ENCODE peak calls at places on chromosome 5, in five cellular contexts. L is naive thymus-derived CD4-positive, alpha-beta T cell; G is tibial nerve; Y is fibroblast of pulmonary artery; O is mammary epithelial cell. N is an unnamed sample.

GRCh38 chr5:174045470-174046025 is at the start of gene NSG2:
- DNase-seq in L (no peak), G (peak), Y (peak), O (peak), N (peak)

GRCh38 chr5:97229196-97229595 is 46.1 kb upstream of the RIOK2 start:
- DNase-seq in L (no peak), G (no peak), Y (peak), O (peak), N (no peak)

GRCh38 chr5:175378444-175379028 is 65.4 kb downstream of the DRD1 start:
- DNase-seq in L (no peak), G (no peak), Y (no peak), O (peak), N (no peak)

GRCh38 chr5:172435362-172436077 is 18.8 kb downstream of the SH3PXD2B start:
- DNase-seq in L (no peak), G (no peak), Y (no peak), O (no peak), N (no peak)

GRCh38 chr5:23007226-23007625 is 154.1 kb upstream of the CDH12 start:
- DNase-seq in L (no peak), G (no peak), Y (peak), O (peak), N (no peak)

GRCh38 chr5:16712600-16712999 is 95.8 kb upstream of the RETREG1 start:
- DNase-seq in L (no peak), G (no peak), Y (no peak), O (no peak), N (no peak)

GRCh38 chr5:151691706-151692105 is 5.0 kb upstream of the SPARC start:
- DNase-seq in L (no peak), G (no peak), Y (no peak), O (no peak), N (no peak)

GRCh38 chr5:172454355-172455086 is at the start of gene SH3PXD2B:
- DNase-seq in L (no peak), G (no peak), Y (peak), O (peak), N (peak)

GRCh38 chr5:110873773-110874437 is 135.1 kb downstream of the SLC25A46 start:
- DNase-seq in L (no peak), G (no peak), Y (no peak), O (no peak), N (no peak)

GRCh38 chr5:138663009-138663408 is 87.8 kb upstream of the HSPA9 start:
- DNase-seq in L (peak), G (no peak), Y (no peak), O (peak), N (peak)

GRCh38 chr5:35476046-35476445 is 141.6 kb upstream of the SPEF2 start:
- DNase-seq in L (no peak), G (no peak), Y (no peak), O (no peak), N (no peak)

GRCh38 chr5:139708877-139709586 is 60.9 kb downstream of the CXXC5 start:
- DNase-seq in L (no peak), G (no peak), Y (no peak), O (no peak), N (peak)

GRCh38 chr5:9776525-9776924 is 146.4 kb upstream of the TAS2R1 start:
- DNase-seq in L (no peak), G (no peak), Y (peak), O (no peak), N (no peak)

GRCh38 chr5:14581891-14582796 is 552 bp downstream of the OTULINL start:
- DNase-seq in L (peak), G (no peak), Y (peak), O (peak), N (peak)

GRCh38 chr5:179800696-179801201 is 5.9 kb downstream of the MGAT4B start:
- DNase-seq in L (no peak), G (no peak), Y (no peak), O (no peak), N (no peak)

GRCh38 chr5:122897283-122897602 is 51.8 kb downstream of the SNX24 start:
- DNase-seq in L (no peak), G (no peak), Y (no peak), O (no peak), N (no peak)

GRCh38 chr5:93723005-93723404 is 18.4 kb downstream of the POU5F2 start:
- DNase-seq in L (no peak), G (no peak), Y (peak), O (peak), N (no peak)

GRCh38 chr5:136586196-136586595 is 220.9 kb upstream of the TRPC7 start:
- DNase-seq in L (no peak), G (no peak), Y (no peak), O (no peak), N (no peak)

GRCh38 chr5:180516440-180516839 is 22.3 kb downstream of the CNOT6 start:
- DNase-seq in L (no peak), G (no peak), Y (no peak), O (no peak), N (no peak)

GRCh38 chr5:139108056-139108811 is 89.9 kb downstream of the SIL1 start:
- DNase-seq in L (no peak), G (no peak), Y (peak), O (peak), N (no peak)

GRCh38 chr5:2508514-2508913 is 243.0 kb downstream of the IRX2 start:
- DNase-seq in L (no peak), G (no peak), Y (no peak), O (no peak), N (no peak)

GRCh38 chr5:1414311-1415058 is 30.8 kb downstream of the SLC6A3 start:
- DNase-seq in L (no peak), G (no peak), Y (no peak), O (no peak), N (no peak)

GRCh38 chr5:114243281-114243982 is 118.4 kb upstream of the KCNN2 start:
- DNase-seq in L (no peak), G (no peak), Y (peak), O (no peak), N (no peak)

GRCh38 chr5:96080557-96080956 is 118.9 kb upstream of the ELL2 start:
- DNase-seq in L (no peak), G (no peak), Y (peak), O (peak), N (no peak)

GRCh38 chr5:142782976-142783539 is 12.9 kb downstream of the ARHGAP26 start:
- DNase-seq in L (no peak), G (no peak), Y (peak), O (no peak), N (no peak)

GRCh38 chr5:136016945-136017530 is 11.8 kb upstream of the TGFBI start:
- DNase-seq in L (no peak), G (no peak), Y (peak), O (peak), N (peak)

GRCh38 chr5:9544502-9545300 is 1.2 kb downstream of the SEMA5A start:
- DNase-seq in L (no peak), G (peak), Y (peak), O (peak), N (peak)

GRCh38 chr5:189976-190365 is 1.3 kb upstream of the LRRC14B start:
- DNase-seq in L (no peak), G (no peak), Y (no peak), O (no peak), N (no peak)

GRCh38 chr5:3277590-3278196 is 317.9 kb upstream of the IRX1 start:
- DNase-seq in L (no peak), G (no peak), Y (no peak), O (no peak), N (no peak)

GRCh38 chr5:2157372-2157771 is 274.6 kb upstream of the IRX4 start:
- DNase-seq in L (no peak), G (no peak), Y (no peak), O (no peak), N (no peak)

GRCh38 chr5:141077826-141078225 is 16.6 kb upstream of the PCDHB2 start:
- DNase-seq in L (no peak), G (no peak), Y (no peak), O (no peak), N (peak)
- H3K4me3 ChIP-seq in L (no peak), G (peak), Y (no peak), O (no peak), N (peak)

GRCh38 chr5:88836195-88836838 is 46.7 kb downstream of the MEF2C start:
- DNase-seq in L (no peak), G (no peak), Y (peak), O (peak), N (no peak)
- H3K4me3 ChIP-seq in L (no peak), G (no peak), Y (peak), O (no peak), N (no peak)

GRCh38 chr5:115626444-115626823 is 598 bp upstream of the TMED7 start:
- DNase-seq in L (no peak), G (no peak), Y (no peak), O (no peak), N (no peak)
- H3K4me3 ChIP-seq in L (peak), G (peak), Y (peak), O (peak), N (peak)

GRCh38 chr5:141681695-141682641 is at the start of gene ARAP3:
- DNase-seq in L (no peak), G (peak), Y (peak), O (peak), N (peak)
- H3K4me3 ChIP-seq in L (peak), G (peak), Y (peak), O (peak), N (peak)

GRCh38 chr5:62041364-62041763 is 264.6 kb upstream of the KIF2A start:
- DNase-seq in L (no peak), G (no peak), Y (no peak), O (no peak), N (no peak)

GRCh38 chr5:62043289-62044274 is 262.4 kb upstream of the KIF2A start:
- DNase-seq in L (no peak), G (no peak), Y (no peak), O (no peak), N (no peak)

GRCh38 chr5:62042007-62042406 is 264.0 kb upstream of the KIF2A start:
- DNase-seq in L (no peak), G (no peak), Y (no peak), O (no peak), N (no peak)

GRCh38 chr5:62037972-62038371 is 268.0 kb upstream of the KIF2A start:
- DNase-seq in L (no peak), G (no peak), Y (no peak), O (no peak), N (no peak)
- H3K4me3 ChIP-seq in L (no peak), G (no peak), Y (no peak), O (no peak), N (no peak)

DNA sequence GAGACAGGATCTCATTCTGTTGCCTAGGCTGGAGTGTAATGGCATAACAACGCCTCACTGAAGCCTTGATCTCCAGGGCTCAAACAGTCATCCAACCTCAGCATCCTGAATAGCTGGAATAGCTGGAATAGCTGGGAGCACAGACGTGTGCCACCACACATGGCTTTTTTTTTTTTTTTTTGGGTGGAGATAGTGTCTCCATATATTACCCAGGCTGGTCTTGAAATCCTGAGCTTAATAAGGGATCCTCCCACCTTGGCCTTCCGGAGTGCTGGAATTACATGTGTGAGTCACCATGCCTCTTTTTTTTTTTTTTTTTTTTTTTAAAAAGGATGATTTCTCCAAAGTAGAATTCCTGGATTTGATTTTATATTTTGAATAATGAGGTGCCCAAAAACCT is 60.7 kb downstream of the NSD1 start:
- DNase-seq in L (no peak), G (no peak), Y (peak), O (peak), N (peak)
- H3K4me3 ChIP-seq in L (no peak), G (no peak), Y (no peak), O (no peak), N (no peak)

N was measured in BE2C.